ENCODE peak calls at places on chromosomes 6 and 20, in seven cellular contexts. One of them, this sample, is unnamed.

GRCh38 chr20:8912731-8913130 is 156.2 kb upstream of the PLCB4 start:
- DNase-seq in C1 segment of cervical spinal cord: no peak
- DNase-seq in EL: no peak
- DNase-seq in HT1080: no peak
- DNase-seq in Ammon's horn: peak
- DNase-seq in OCI-LY7: no peak
- DNase-seq in GM19239: no peak
- DNase-seq in this sample: no peak

GRCh38 chr6:129889580-129889979 is 28.5 kb upstream of the TMEM244 start:
- DNase-seq in C1 segment of cervical spinal cord: no peak
- DNase-seq in EL: peak
- DNase-seq in HT1080: peak
- DNase-seq in Ammon's horn: no peak
- DNase-seq in OCI-LY7: no peak
- DNase-seq in GM19239: no peak
- DNase-seq in this sample: peak

GRCh38 chr6:16759181-16759645 is 2.0 kb downstream of the ATXN1 start:
- DNase-seq in C1 segment of cervical spinal cord: no peak
- DNase-seq in EL: peak
- DNase-seq in HT1080: no peak
- DNase-seq in Ammon's horn: peak
- DNase-seq in OCI-LY7: no peak
- DNase-seq in GM19239: no peak
- DNase-seq in this sample: no peak

GRCh38 chr6:170497845-170498281 is 55.2 kb downstream of the PSMB1 start:
- DNase-seq in C1 segment of cervical spinal cord: no peak
- DNase-seq in EL: no peak
- DNase-seq in HT1080: peak
- DNase-seq in Ammon's horn: no peak
- DNase-seq in OCI-LY7: no peak
- DNase-seq in GM19239: no peak
- DNase-seq in this sample: peak

GRCh38 chr6:14880052-14880451 is 365.8 kb upstream of the JARID2 start:
- DNase-seq in C1 segment of cervical spinal cord: peak
- DNase-seq in EL: no peak
- DNase-seq in HT1080: no peak
- DNase-seq in Ammon's horn: peak
- DNase-seq in OCI-LY7: no peak
- DNase-seq in GM19239: no peak
- DNase-seq in this sample: no peak

GRCh38 chr6:153001767-153002612 is 519 bp downstream of the MTRF1L start:
- DNase-seq in C1 segment of cervical spinal cord: no peak
- DNase-seq in EL: peak
- DNase-seq in HT1080: peak
- DNase-seq in Ammon's horn: peak
- DNase-seq in OCI-LY7: peak
- DNase-seq in GM19239: no peak
- DNase-seq in this sample: no peak

GRCh38 chr6:33671381-33672072 is 40.0 kb downstream of the UQCC2 start:
- DNase-seq in C1 segment of cervical spinal cord: no peak
- DNase-seq in EL: no peak
- DNase-seq in HT1080: peak
- DNase-seq in Ammon's horn: no peak
- DNase-seq in OCI-LY7: no peak
- DNase-seq in GM19239: no peak
- DNase-seq in this sample: no peak

GRCh38 chr6:42786525-42786985 is 4.7 kb downstream of the BICRAL start:
- DNase-seq in C1 segment of cervical spinal cord: no peak
- DNase-seq in EL: no peak
- DNase-seq in HT1080: no peak
- DNase-seq in Ammon's horn: no peak
- DNase-seq in OCI-LY7: no peak
- DNase-seq in GM19239: no peak
- DNase-seq in this sample: no peak

GRCh38 chr6:150599199-150600002 is at the start of gene PLEKHG1:
- DNase-seq in C1 segment of cervical spinal cord: peak
- DNase-seq in EL: peak
- DNase-seq in HT1080: peak
- DNase-seq in Ammon's horn: peak
- DNase-seq in OCI-LY7: peak
- DNase-seq in GM19239: peak
- DNase-seq in this sample: peak

GRCh38 chr6:53250137-53250760 is 98.5 kb downstream of the ELOVL5 start:
- DNase-seq in C1 segment of cervical spinal cord: no peak
- DNase-seq in EL: peak
- DNase-seq in HT1080: peak
- DNase-seq in Ammon's horn: no peak
- DNase-seq in OCI-LY7: no peak
- DNase-seq in GM19239: no peak
- DNase-seq in this sample: peak

GRCh38 chr6:2733324-2733723 is 17.4 kb downstream of the MYLK4 start:
- DNase-seq in C1 segment of cervical spinal cord: peak
- DNase-seq in EL: no peak
- DNase-seq in HT1080: peak
- DNase-seq in Ammon's horn: peak
- DNase-seq in OCI-LY7: peak
- DNase-seq in GM19239: peak
- DNase-seq in this sample: peak